ENCODE peak calls at places on chromosomes 11 and 22, in ten cellular contexts. One of them, this sample, is unnamed.

GRCh38 chr11:126989942-126990715 is 10.4 kb downstream of the KIRREL3 start:
- DNase-seq in stomach: peak; percentile 72
- DNase-seq in HCT116: peak; percentile 18
- DNase-seq in upper lobe of left lung: peak; percentile 52
- DNase-seq in IMR-90: peak; percentile 77
- DNase-seq in A549: peak; percentile 70
- DNase-seq in suprapubic skin: no peak
- DNase-seq in spleen: peak; percentile 87
- DNase-seq in esophagus squamous epithelium: no peak
- DNase-seq in lower leg skin: peak; percentile 90
- DNase-seq in this sample: peak; percentile 76

GRCh38 chr11:78336877-78337553 is 80.6 kb downstream of the GAB2 start:
- DNase-seq in stomach: no peak
- DNase-seq in HCT116: no peak
- DNase-seq in upper lobe of left lung: no peak
- DNase-seq in IMR-90: no peak
- DNase-seq in A549: no peak
- DNase-seq in suprapubic skin: no peak
- DNase-seq in spleen: no peak
- DNase-seq in esophagus squamous epithelium: no peak
- DNase-seq in lower leg skin: no peak
- DNase-seq in this sample: no peak

GRCh38 chr11:31237819-31238771 is 131.4 kb downstream of the DCDC1 start:
- DNase-seq in stomach: no peak
- DNase-seq in HCT116: no peak
- DNase-seq in upper lobe of left lung: no peak
- DNase-seq in IMR-90: no peak
- DNase-seq in A549: no peak
- DNase-seq in suprapubic skin: no peak
- DNase-seq in spleen: no peak
- DNase-seq in esophagus squamous epithelium: no peak
- DNase-seq in lower leg skin: no peak
- DNase-seq in this sample: no peak

GRCh38 chr11:69691449-69691848 is 12.4 kb downstream of the FGF19 start:
- DNase-seq in stomach: no peak
- DNase-seq in HCT116: peak; percentile 74
- DNase-seq in upper lobe of left lung: no peak
- DNase-seq in IMR-90: peak; percentile 53
- DNase-seq in A549: no peak
- DNase-seq in suprapubic skin: no peak
- DNase-seq in spleen: peak; percentile 7
- DNase-seq in esophagus squamous epithelium: no peak
- DNase-seq in lower leg skin: no peak
- DNase-seq in this sample: peak; percentile 3

GRCh38 chr11:12363373-12363772 is 14.0 kb upstream of the PARVA start:
- DNase-seq in stomach: no peak
- DNase-seq in HCT116: no peak
- DNase-seq in upper lobe of left lung: no peak
- DNase-seq in IMR-90: no peak
- DNase-seq in A549: no peak
- DNase-seq in suprapubic skin: no peak
- DNase-seq in spleen: no peak
- DNase-seq in esophagus squamous epithelium: no peak
- DNase-seq in lower leg skin: no peak
- DNase-seq in this sample: no peak

GRCh38 chr22:35506259-35506570 is 34.4 kb upstream of the RASD2 start:
- DNase-seq in stomach: no peak
- DNase-seq in HCT116: no peak
- DNase-seq in upper lobe of left lung: no peak
- DNase-seq in IMR-90: peak; percentile 62
- DNase-seq in A549: no peak
- DNase-seq in suprapubic skin: no peak
- DNase-seq in spleen: no peak
- DNase-seq in esophagus squamous epithelium: no peak
- DNase-seq in lower leg skin: no peak
- DNase-seq in this sample: no peak

GRCh38 chr11:118882489-118882888 is 1.2 kb upstream of the CXCR5 start:
- DNase-seq in stomach: no peak
- DNase-seq in HCT116: no peak
- DNase-seq in upper lobe of left lung: no peak
- DNase-seq in IMR-90: no peak
- DNase-seq in A549: no peak
- DNase-seq in suprapubic skin: no peak
- DNase-seq in spleen: no peak
- DNase-seq in esophagus squamous epithelium: no peak
- DNase-seq in lower leg skin: no peak
- DNase-seq in this sample: no peak

GRCh38 chr11:65558785-65559509 is 788 bp upstream of the LTBP3 start:
- DNase-seq in stomach: peak; percentile 44
- DNase-seq in HCT116: no peak
- DNase-seq in upper lobe of left lung: no peak
- DNase-seq in IMR-90: peak; percentile 33
- DNase-seq in A549: no peak
- DNase-seq in suprapubic skin: no peak
- DNase-seq in spleen: peak; percentile 79
- DNase-seq in esophagus squamous epithelium: no peak
- DNase-seq in lower leg skin: peak; percentile 91
- DNase-seq in this sample: peak; percentile 91

GRCh38 chr22:22342697-22343602 is 98.4 kb downstream of the VPREB1 start:
- DNase-seq in stomach: peak; percentile 81
- DNase-seq in HCT116: peak; percentile 77
- DNase-seq in upper lobe of left lung: peak; percentile 90
- DNase-seq in IMR-90: no peak
- DNase-seq in A549: peak; percentile 43
- DNase-seq in suprapubic skin: no peak
- DNase-seq in spleen: peak; percentile 88
- DNase-seq in esophagus squamous epithelium: no peak
- DNase-seq in lower leg skin: no peak
- DNase-seq in this sample: no peak

DNA sequence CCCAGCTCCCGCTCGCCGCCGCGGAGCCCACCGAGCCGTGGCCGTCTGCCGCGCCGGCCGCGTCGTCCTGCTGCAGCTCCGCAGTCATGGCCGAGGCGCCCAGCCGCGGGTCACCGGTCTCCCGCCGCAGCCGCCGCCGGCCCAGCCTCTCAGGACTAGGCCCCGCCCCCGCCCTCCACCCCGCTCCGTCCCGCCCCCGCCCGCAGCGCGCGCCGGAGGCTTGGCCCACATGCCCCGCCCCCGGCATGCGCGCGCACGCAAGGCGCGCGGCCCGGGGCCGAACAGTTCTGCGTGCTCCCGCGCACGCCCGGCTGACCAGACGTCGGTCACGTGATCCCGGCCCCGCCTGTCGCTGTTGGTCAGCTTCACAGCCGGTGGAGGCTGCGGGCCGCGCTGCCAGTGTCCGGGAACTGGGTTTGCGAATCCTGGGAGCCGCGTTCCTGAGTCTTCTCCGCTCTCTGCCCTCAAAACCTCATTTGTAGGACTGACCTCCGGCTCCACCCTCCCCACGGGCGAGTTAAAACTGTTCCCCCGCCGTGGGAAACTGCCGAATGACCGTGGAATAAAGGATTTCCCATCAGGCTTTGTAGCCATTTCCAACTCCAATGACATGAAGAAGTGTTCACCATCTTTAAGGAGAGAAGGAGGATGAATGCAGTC is at the start of gene USP28:
- DNase-seq in stomach: peak; percentile 97
- DNase-seq in HCT116: peak; percentile 85
- DNase-seq in upper lobe of left lung: peak; percentile 99
- DNase-seq in IMR-90: peak; percentile 95
- DNase-seq in A549: peak; percentile 91
- DNase-seq in suprapubic skin: peak; percentile 98
- DNase-seq in spleen: peak; percentile 99
- DNase-seq in esophagus squamous epithelium: peak; percentile 51
- DNase-seq in lower leg skin: peak; percentile 99
- DNase-seq in this sample: peak; percentile 98
- TF ChIP-seq POLR2A in stomach: peak; percentile 14
- TF ChIP-seq POLR2A in HCT116: peak; percentile 87
- TF ChIP-seq POLR2A in upper lobe of left lung: peak; percentile 14
- TF ChIP-seq POLR2A in IMR-90: peak; percentile 93
- TF ChIP-seq POLR2A in A549: peak; percentile 88
- TF ChIP-seq POLR2A in suprapubic skin: no peak
- TF ChIP-seq POLR2A in spleen: no peak
- TF ChIP-seq POLR2A in esophagus squamous epithelium: peak; percentile 68
- TF ChIP-seq POLR2A in lower leg skin: no peak
- TF ChIP-seq POLR2A in this sample: peak; percentile 78

GRCh38 chr11:60844870-60845221 is 2.9 kb downstream of the CCDC86 start:
- DNase-seq in stomach: no peak
- DNase-seq in HCT116: no peak
- DNase-seq in upper lobe of left lung: no peak
- DNase-seq in IMR-90: no peak
- DNase-seq in A549: no peak
- DNase-seq in suprapubic skin: no peak
- DNase-seq in spleen: no peak
- DNase-seq in esophagus squamous epithelium: no peak
- DNase-seq in lower leg skin: no peak
- DNase-seq in this sample: no peak
- TF ChIP-seq POLR2A in stomach: no peak
- TF ChIP-seq POLR2A in HCT116: no peak
- TF ChIP-seq POLR2A in upper lobe of left lung: no peak
- TF ChIP-seq POLR2A in IMR-90: no peak
- TF ChIP-seq POLR2A in A549: no peak
- TF ChIP-seq POLR2A in suprapubic skin: no peak
- TF ChIP-seq POLR2A in spleen: no peak
- TF ChIP-seq POLR2A in esophagus squamous epithelium: no peak
- TF ChIP-seq POLR2A in lower leg skin: no peak
- TF ChIP-seq POLR2A in this sample: no peak

GRCh38 chr22:50262460-50262911 is 1.0 kb upstream of the MAPK12 start:
- DNase-seq in stomach: no peak
- DNase-seq in HCT116: no peak
- DNase-seq in upper lobe of left lung: no peak
- DNase-seq in IMR-90: no peak
- DNase-seq in A549: no peak
- DNase-seq in suprapubic skin: no peak
- DNase-seq in spleen: no peak
- DNase-seq in esophagus squamous epithelium: no peak
- DNase-seq in lower leg skin: no peak
- DNase-seq in this sample: no peak

GRCh38 chr22:50262973-50263617 is 1.6 kb upstream of the MAPK12 start:
- DNase-seq in stomach: no peak
- DNase-seq in HCT116: no peak
- DNase-seq in upper lobe of left lung: no peak
- DNase-seq in IMR-90: no peak
- DNase-seq in A549: no peak
- DNase-seq in suprapubic skin: no peak
- DNase-seq in spleen: no peak
- DNase-seq in esophagus squamous epithelium: no peak
- DNase-seq in lower leg skin: no peak
- DNase-seq in this sample: no peak

GRCh38 chr22:50261615-50262459 is at the start of gene MAPK12:
- DNase-seq in stomach: no peak
- DNase-seq in HCT116: no peak
- DNase-seq in upper lobe of left lung: no peak
- DNase-seq in IMR-90: no peak
- DNase-seq in A549: no peak
- DNase-seq in suprapubic skin: no peak
- DNase-seq in spleen: no peak
- DNase-seq in esophagus squamous epithelium: no peak
- DNase-seq in lower leg skin: no peak
- DNase-seq in this sample: no peak

GRCh38 chr22:50264946-50265669 is 3.6 kb upstream of the MAPK12 start:
- DNase-seq in stomach: no peak
- DNase-seq in HCT116: no peak
- DNase-seq in upper lobe of left lung: no peak
- DNase-seq in IMR-90: no peak
- DNase-seq in A549: no peak
- DNase-seq in suprapubic skin: no peak
- DNase-seq in spleen: no peak
- DNase-seq in esophagus squamous epithelium: no peak
- DNase-seq in lower leg skin: no peak
- DNase-seq in this sample: no peak

DNA sequence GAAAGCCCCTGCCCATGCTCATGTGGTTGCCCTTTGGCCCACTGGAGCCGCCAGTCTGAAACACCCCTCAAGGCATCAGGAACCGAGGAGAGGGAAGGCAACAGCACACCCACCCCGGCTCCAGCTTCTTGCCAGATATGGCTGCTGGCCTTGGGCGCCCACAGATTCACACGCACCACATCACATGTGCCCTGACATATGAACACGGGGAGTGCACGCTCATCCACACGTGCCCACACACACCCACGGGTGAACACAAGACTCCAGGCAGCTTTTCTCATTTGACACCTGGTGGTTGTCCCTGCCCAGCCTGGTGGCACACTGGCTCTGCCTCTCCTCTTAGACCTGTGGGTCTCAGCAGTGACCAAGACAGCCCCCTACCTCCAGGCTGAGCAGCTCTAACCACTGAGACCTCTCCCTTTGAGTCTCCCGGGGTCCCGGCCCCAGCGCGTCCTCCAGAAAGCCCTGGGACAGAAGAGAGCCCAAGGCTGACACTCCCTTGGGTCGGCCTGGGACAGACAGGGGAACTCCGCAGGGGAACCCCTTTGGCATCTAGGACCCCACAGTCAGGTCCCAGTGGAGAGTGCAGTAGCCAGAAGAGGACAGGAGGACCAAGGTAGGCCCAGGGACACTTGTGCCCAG is 2.7 kb upstream of the MAPK12 start:
- DNase-seq in stomach: no peak
- DNase-seq in HCT116: no peak
- DNase-seq in upper lobe of left lung: no peak
- DNase-seq in IMR-90: no peak
- DNase-seq in A549: no peak
- DNase-seq in suprapubic skin: no peak
- DNase-seq in spleen: no peak
- DNase-seq in esophagus squamous epithelium: no peak
- DNase-seq in lower leg skin: no peak
- DNase-seq in this sample: no peak
- TF ChIP-seq POLR2A in stomach: no peak
- TF ChIP-seq POLR2A in HCT116: no peak
- TF ChIP-seq POLR2A in upper lobe of left lung: no peak
- TF ChIP-seq POLR2A in IMR-90: no peak
- TF ChIP-seq POLR2A in A549: no peak
- TF ChIP-seq POLR2A in suprapubic skin: no peak
- TF ChIP-seq POLR2A in spleen: no peak
- TF ChIP-seq POLR2A in esophagus squamous epithelium: no peak
- TF ChIP-seq POLR2A in lower leg skin: no peak
- TF ChIP-seq POLR2A in this sample: no peak

DNA sequence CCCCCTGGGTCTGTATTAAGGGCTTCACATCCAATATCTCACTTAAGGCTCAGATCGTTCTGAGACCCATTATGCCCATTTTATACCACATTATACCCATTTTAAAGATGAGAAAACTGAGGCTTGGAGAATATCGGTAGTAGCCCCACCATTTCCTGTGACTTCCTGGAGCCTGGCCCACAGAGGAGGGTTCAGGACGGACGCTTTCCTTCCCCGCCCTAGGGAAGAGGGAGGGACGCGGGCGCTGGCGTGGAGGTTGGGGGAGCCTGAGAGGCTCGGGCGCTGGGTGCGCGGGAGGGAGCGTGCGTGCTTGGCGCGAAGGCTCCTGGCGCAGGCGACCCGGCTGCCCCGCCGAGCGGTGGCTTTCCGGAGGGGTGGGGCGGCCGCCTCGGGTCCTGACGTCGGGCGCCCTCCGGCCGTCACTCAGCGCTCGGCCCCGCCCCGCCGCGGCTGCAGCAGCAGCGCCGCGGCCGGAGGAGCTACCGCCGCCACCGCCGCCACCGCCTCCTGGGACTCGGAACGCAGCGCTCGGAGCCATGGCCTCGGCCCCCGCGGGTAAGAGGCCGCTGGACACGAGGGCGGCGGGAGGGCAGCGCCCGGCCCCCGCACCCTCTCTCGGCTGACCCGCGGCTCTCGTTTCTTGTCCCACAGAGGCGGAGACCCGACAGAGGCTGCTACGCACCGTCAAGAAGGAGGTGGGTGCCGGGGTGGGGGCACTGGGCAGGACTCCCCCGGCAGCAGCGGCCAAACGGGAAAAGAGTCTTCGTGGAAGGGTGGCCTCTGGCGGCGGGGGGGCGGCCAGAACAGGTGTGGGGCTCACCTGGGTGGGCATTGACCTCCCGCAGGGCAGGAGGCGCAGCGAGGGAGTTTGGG is at the start of gene SGSM1:
- DNase-seq in stomach: peak; percentile 89
- DNase-seq in HCT116: peak; percentile 59
- DNase-seq in upper lobe of left lung: peak; percentile 85
- DNase-seq in IMR-90: peak; percentile 27
- DNase-seq in A549: peak; percentile 66
- DNase-seq in suprapubic skin: no peak
- DNase-seq in spleen: peak; percentile 92
- DNase-seq in esophagus squamous epithelium: no peak
- DNase-seq in lower leg skin: peak; percentile 93
- DNase-seq in this sample: peak; percentile 87
- TF ChIP-seq POLR2A in stomach: no peak
- TF ChIP-seq POLR2A in HCT116: peak; percentile 44
- TF ChIP-seq POLR2A in upper lobe of left lung: no peak
- TF ChIP-seq POLR2A in IMR-90: no peak
- TF ChIP-seq POLR2A in A549: peak; percentile 38
- TF ChIP-seq POLR2A in suprapubic skin: no peak
- TF ChIP-seq POLR2A in spleen: no peak
- TF ChIP-seq POLR2A in esophagus squamous epithelium: peak; percentile 31
- TF ChIP-seq POLR2A in lower leg skin: no peak
- TF ChIP-seq POLR2A in this sample: no peak

This sample was measured in sigmoid colon.